ENCODE peak calls at places on chromosomes 13 and 19, in nine cellular contexts. One of them, this sample, is unnamed.

GRCh38 chr13:104534847-104535246 is 1468.6 kb upstream of the SLC10A2 start:
- DNase-seq in cardiac fibroblast: no peak
- DNase-seq in AG09319: no peak
- DNase-seq in foreskin fibroblast: no peak
- DNase-seq in neural crest cell: no peak
- DNase-seq in Caco-2: peak; percentile 18
- DNase-seq in AG10803: no peak
- DNase-seq in astrocyte of the cerebellum: no peak
- DNase-seq in PC-3: peak; percentile 18
- DNase-seq in this sample: no peak

GRCh38 chr13:48595330-48596127 is 58.2 kb upstream of the CYSLTR2 start:
- DNase-seq in cardiac fibroblast: peak; percentile 85
- DNase-seq in AG09319: peak; percentile 14
- DNase-seq in foreskin fibroblast: peak; percentile 82
- DNase-seq in neural crest cell: no peak
- DNase-seq in Caco-2: peak; percentile 78
- DNase-seq in AG10803: peak; percentile 47
- DNase-seq in astrocyte of the cerebellum: peak; percentile 61
- DNase-seq in PC-3: peak; percentile 65
- DNase-seq in this sample: no peak

GRCh38 chr19:47102561-47103135 is 10.9 kb downstream of the ZC3H4 start:
- DNase-seq in cardiac fibroblast: no peak
- DNase-seq in AG09319: no peak
- DNase-seq in foreskin fibroblast: peak; percentile 13
- DNase-seq in neural crest cell: no peak
- DNase-seq in Caco-2: no peak
- DNase-seq in AG10803: peak; percentile 57
- DNase-seq in astrocyte of the cerebellum: peak; percentile 63
- DNase-seq in PC-3: no peak
- DNase-seq in this sample: no peak

GRCh38 chr13:105759467-105759866 is 776.0 kb downstream of the EFNB2 start:
- DNase-seq in cardiac fibroblast: no peak
- DNase-seq in AG09319: no peak
- DNase-seq in foreskin fibroblast: no peak
- DNase-seq in neural crest cell: no peak
- DNase-seq in Caco-2: no peak
- DNase-seq in AG10803: no peak
- DNase-seq in astrocyte of the cerebellum: no peak
- DNase-seq in PC-3: no peak
- DNase-seq in this sample: no peak

GRCh38 chr13:97122381-97122996 is 99.6 kb upstream of the MBNL2 start:
- DNase-seq in cardiac fibroblast: peak; percentile 83
- DNase-seq in AG09319: no peak
- DNase-seq in foreskin fibroblast: peak; percentile 78
- DNase-seq in neural crest cell: no peak
- DNase-seq in Caco-2: no peak
- DNase-seq in AG10803: peak; percentile 70
- DNase-seq in astrocyte of the cerebellum: peak; percentile 22
- DNase-seq in PC-3: peak; percentile 92
- DNase-seq in this sample: no peak

GRCh38 chr19:27774827-27775226 is 1438.1 kb downstream of the UQCRFS1 start:
- DNase-seq in cardiac fibroblast: peak; percentile 29
- DNase-seq in AG09319: no peak
- DNase-seq in foreskin fibroblast: no peak
- DNase-seq in neural crest cell: no peak
- DNase-seq in Caco-2: peak; percentile 63
- DNase-seq in AG10803: no peak
- DNase-seq in astrocyte of the cerebellum: no peak
- DNase-seq in PC-3: peak; percentile 5
- DNase-seq in this sample: no peak

GRCh38 chr19:47228168-47228936 is 2.6 kb downstream of the BBC3 start:
- DNase-seq in cardiac fibroblast: peak; percentile 33
- DNase-seq in AG09319: no peak
- DNase-seq in foreskin fibroblast: peak; percentile 79
- DNase-seq in neural crest cell: no peak
- DNase-seq in Caco-2: peak; percentile 67
- DNase-seq in AG10803: peak; percentile 48
- DNase-seq in astrocyte of the cerebellum: no peak
- DNase-seq in PC-3: no peak
- DNase-seq in this sample: no peak

GRCh38 chr19:49936549-49936948 is 7.2 kb upstream of the NUP62 start:
- DNase-seq in cardiac fibroblast: no peak
- DNase-seq in AG09319: no peak
- DNase-seq in foreskin fibroblast: no peak
- DNase-seq in neural crest cell: no peak
- DNase-seq in Caco-2: no peak
- DNase-seq in AG10803: no peak
- DNase-seq in astrocyte of the cerebellum: no peak
- DNase-seq in PC-3: no peak
- DNase-seq in this sample: peak; percentile 7

GRCh38 chr19:2198317-2198716 is 34.6 kb downstream of the DOT1L start:
- DNase-seq in cardiac fibroblast: no peak
- DNase-seq in AG09319: no peak
- DNase-seq in foreskin fibroblast: no peak
- DNase-seq in neural crest cell: no peak
- DNase-seq in Caco-2: no peak
- DNase-seq in AG10803: no peak
- DNase-seq in astrocyte of the cerebellum: no peak
- DNase-seq in PC-3: no peak
- DNase-seq in this sample: no peak

GRCh38 chr19:2197270-2197669 is 33.5 kb downstream of the DOT1L start:
- DNase-seq in cardiac fibroblast: no peak
- DNase-seq in AG09319: no peak
- DNase-seq in foreskin fibroblast: no peak
- DNase-seq in neural crest cell: no peak
- DNase-seq in Caco-2: no peak
- DNase-seq in AG10803: no peak
- DNase-seq in astrocyte of the cerebellum: no peak
- DNase-seq in PC-3: no peak
- DNase-seq in this sample: no peak

GRCh38 chr19:2199861-2200623 is 36.1 kb downstream of the PLEKHJ1 start:
- DNase-seq in cardiac fibroblast: no peak
- DNase-seq in AG09319: no peak
- DNase-seq in foreskin fibroblast: no peak
- DNase-seq in neural crest cell: no peak
- DNase-seq in Caco-2: no peak
- DNase-seq in AG10803: no peak
- DNase-seq in astrocyte of the cerebellum: no peak
- DNase-seq in PC-3: no peak
- DNase-seq in this sample: no peak

GRCh38 chr19:2201473-2202148 is 34.5 kb downstream of the PLEKHJ1 start:
- DNase-seq in cardiac fibroblast: no peak
- DNase-seq in AG09319: no peak
- DNase-seq in foreskin fibroblast: no peak
- DNase-seq in neural crest cell: no peak
- DNase-seq in Caco-2: no peak
- DNase-seq in AG10803: no peak
- DNase-seq in astrocyte of the cerebellum: no peak
- DNase-seq in PC-3: no peak
- DNase-seq in this sample: no peak

DNA sequence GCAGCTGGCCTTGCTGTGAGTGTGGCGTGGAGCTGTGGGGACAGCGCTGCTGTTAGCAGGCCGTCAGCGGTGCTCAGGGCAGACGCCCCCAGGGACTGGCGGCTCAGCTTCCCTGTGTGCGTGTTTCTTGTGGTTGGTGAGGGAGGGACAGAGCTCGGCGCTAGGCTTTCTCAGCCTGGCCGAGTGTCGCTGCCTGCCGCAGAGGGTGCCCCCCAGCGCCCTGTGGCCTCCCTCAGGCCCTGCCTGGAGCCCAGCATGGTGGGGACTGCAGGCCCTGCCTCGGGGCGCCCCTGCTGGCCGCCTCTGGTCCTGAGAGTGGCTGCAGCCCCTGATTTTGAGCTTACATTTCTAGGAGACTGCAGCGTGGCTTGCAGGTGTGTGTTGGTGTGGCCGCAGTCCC is 35.5 kb downstream of the DOT1L start:
- DNase-seq in cardiac fibroblast: no peak
- DNase-seq in AG09319: no peak
- DNase-seq in foreskin fibroblast: peak; percentile 16
- DNase-seq in neural crest cell: peak; percentile 13
- DNase-seq in Caco-2: no peak
- DNase-seq in AG10803: no peak
- DNase-seq in astrocyte of the cerebellum: no peak
- DNase-seq in PC-3: no peak
- DNase-seq in this sample: no peak
- TF ChIP-seq CTCF in cardiac fibroblast: peak; percentile 28
- TF ChIP-seq CTCF in AG09319: no peak
- TF ChIP-seq CTCF in foreskin fibroblast: no peak
- TF ChIP-seq CTCF in neural crest cell: peak; percentile 54
- TF ChIP-seq CTCF in Caco-2: no peak
- TF ChIP-seq CTCF in AG10803: no peak
- TF ChIP-seq CTCF in astrocyte of the cerebellum: peak; percentile 49
- TF ChIP-seq CTCF in PC-3: peak; percentile 33
- TF ChIP-seq CTCF in this sample: peak; percentile 66

GRCh38 chr19:1473056-1473400 is 6.0 kb downstream of the C19orf25 start:
- DNase-seq in cardiac fibroblast: no peak
- DNase-seq in AG09319: no peak
- DNase-seq in foreskin fibroblast: no peak
- DNase-seq in neural crest cell: no peak
- DNase-seq in Caco-2: no peak
- DNase-seq in AG10803: no peak
- DNase-seq in astrocyte of the cerebellum: no peak
- DNase-seq in PC-3: no peak
- DNase-seq in this sample: no peak

GRCh38 chr19:1472227-1473055 is 6.6 kb downstream of the C19orf25 start:
- DNase-seq in cardiac fibroblast: no peak
- DNase-seq in AG09319: no peak
- DNase-seq in foreskin fibroblast: no peak
- DNase-seq in neural crest cell: no peak
- DNase-seq in Caco-2: no peak
- DNase-seq in AG10803: no peak
- DNase-seq in astrocyte of the cerebellum: no peak
- DNase-seq in PC-3: no peak
- DNase-seq in this sample: no peak

GRCh38 chr19:1470864-1471513 is 8.0 kb downstream of the C19orf25 start:
- DNase-seq in cardiac fibroblast: no peak
- DNase-seq in AG09319: no peak
- DNase-seq in foreskin fibroblast: peak; percentile 61
- DNase-seq in neural crest cell: no peak
- DNase-seq in Caco-2: peak; percentile 71
- DNase-seq in AG10803: no peak
- DNase-seq in astrocyte of the cerebellum: no peak
- DNase-seq in PC-3: peak; percentile 54
- DNase-seq in this sample: no peak

GRCh38 chr19:1469936-1470863 is 8.8 kb downstream of the C19orf25 start:
- DNase-seq in cardiac fibroblast: no peak
- DNase-seq in AG09319: no peak
- DNase-seq in foreskin fibroblast: peak; percentile 64
- DNase-seq in neural crest cell: no peak
- DNase-seq in Caco-2: peak; percentile 78
- DNase-seq in AG10803: peak; percentile 26
- DNase-seq in astrocyte of the cerebellum: no peak
- DNase-seq in PC-3: peak; percentile 61
- DNase-seq in this sample: no peak

DNA sequence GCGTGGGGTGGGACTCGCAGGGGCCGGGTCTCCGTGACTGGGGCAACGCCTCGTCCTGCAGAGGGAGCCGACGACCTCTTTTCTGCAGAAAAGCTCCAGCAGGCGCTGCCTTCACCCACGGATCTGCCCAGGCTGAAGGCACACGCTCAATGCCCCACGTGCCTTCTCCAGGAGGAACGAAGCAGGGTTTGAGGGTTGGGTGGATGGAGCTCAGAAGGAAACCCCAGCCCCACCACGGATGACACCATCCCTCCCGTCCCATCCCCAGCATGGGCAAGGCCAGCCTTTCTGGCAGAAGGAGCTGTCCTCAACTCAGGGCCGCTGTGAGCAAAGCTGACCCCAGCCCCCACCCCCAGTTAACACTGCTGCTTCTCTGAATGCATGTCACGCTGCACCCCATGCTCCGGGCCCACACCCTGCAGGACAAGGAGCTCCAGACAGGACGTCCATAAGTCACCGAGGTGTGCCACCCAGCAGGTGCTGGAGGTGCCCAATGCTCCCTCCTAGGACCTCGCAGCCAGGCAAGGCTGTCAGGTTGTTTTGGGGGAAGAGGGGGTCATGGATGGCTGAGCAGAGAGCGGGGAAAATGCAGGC is 7.4 kb downstream of the C19orf25 start:
- DNase-seq in cardiac fibroblast: no peak
- DNase-seq in AG09319: no peak
- DNase-seq in foreskin fibroblast: peak; percentile 58
- DNase-seq in neural crest cell: no peak
- DNase-seq in Caco-2: peak; percentile 50
- DNase-seq in AG10803: no peak
- DNase-seq in astrocyte of the cerebellum: no peak
- DNase-seq in PC-3: peak; percentile 31
- DNase-seq in this sample: no peak
- TF ChIP-seq CTCF in cardiac fibroblast: no peak
- TF ChIP-seq CTCF in AG09319: peak; percentile 6
- TF ChIP-seq CTCF in foreskin fibroblast: peak; percentile 8
- TF ChIP-seq CTCF in neural crest cell: peak; percentile 28
- TF ChIP-seq CTCF in Caco-2: peak; percentile 53
- TF ChIP-seq CTCF in AG10803: peak; percentile 25
- TF ChIP-seq CTCF in astrocyte of the cerebellum: peak; percentile 3
- TF ChIP-seq CTCF in PC-3: peak; percentile 41
- TF ChIP-seq CTCF in this sample: peak; percentile 55

GRCh38 chr13:76758257-76758656 is 127.9 kb downstream of the KCTD12 start:
- DNase-seq in cardiac fibroblast: no peak
- DNase-seq in AG09319: no peak
- DNase-seq in foreskin fibroblast: no peak
- DNase-seq in neural crest cell: no peak
- DNase-seq in Caco-2: no peak
- DNase-seq in AG10803: no peak
- DNase-seq in astrocyte of the cerebellum: no peak
- DNase-seq in PC-3: no peak
- DNase-seq in this sample: no peak

GRCh38 chr13:76764429-76764828 is 121.8 kb downstream of the KCTD12 start:
- DNase-seq in cardiac fibroblast: peak; percentile 90
- DNase-seq in AG09319: no peak
- DNase-seq in foreskin fibroblast: peak; percentile 68
- DNase-seq in neural crest cell: no peak
- DNase-seq in Caco-2: no peak
- DNase-seq in AG10803: no peak
- DNase-seq in astrocyte of the cerebellum: no peak
- DNase-seq in PC-3: peak; percentile 36
- DNase-seq in this sample: no peak

GRCh38 chr13:76758738-76759137 is 127.5 kb downstream of the KCTD12 start:
- DNase-seq in cardiac fibroblast: peak; percentile 49
- DNase-seq in AG09319: no peak
- DNase-seq in foreskin fibroblast: peak; percentile 8
- DNase-seq in neural crest cell: no peak
- DNase-seq in Caco-2: no peak
- DNase-seq in AG10803: no peak
- DNase-seq in astrocyte of the cerebellum: no peak
- DNase-seq in PC-3: peak; percentile 25
- DNase-seq in this sample: no peak

GRCh38 chr13:76762731-76763130 is 123.5 kb downstream of the KCTD12 start:
- DNase-seq in cardiac fibroblast: no peak
- DNase-seq in AG09319: no peak
- DNase-seq in foreskin fibroblast: no peak
- DNase-seq in neural crest cell: no peak
- DNase-seq in Caco-2: no peak
- DNase-seq in AG10803: no peak
- DNase-seq in astrocyte of the cerebellum: no peak
- DNase-seq in PC-3: no peak
- DNase-seq in this sample: no peak

DNA sequence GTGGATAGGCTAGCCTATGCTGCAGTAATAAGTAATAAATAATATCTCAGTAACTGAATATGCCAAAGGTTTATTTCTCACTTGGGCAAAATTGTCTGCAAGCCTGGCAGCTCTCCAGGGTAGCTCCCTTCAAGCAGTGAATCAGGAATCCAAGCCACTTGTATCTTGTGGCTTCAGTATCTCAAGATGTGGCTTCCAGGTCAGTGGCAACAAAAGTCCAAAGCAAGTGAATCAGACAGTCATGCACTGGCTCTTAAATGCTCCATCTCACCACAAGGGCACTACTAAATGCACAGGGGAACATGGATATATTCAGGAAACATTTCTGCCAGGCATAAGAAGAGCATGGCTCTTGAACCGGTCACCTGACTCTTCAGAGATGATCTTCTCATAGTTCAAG is 126.3 kb downstream of the KCTD12 start:
- DNase-seq in cardiac fibroblast: no peak
- DNase-seq in AG09319: no peak
- DNase-seq in foreskin fibroblast: no peak
- DNase-seq in neural crest cell: no peak
- DNase-seq in Caco-2: no peak
- DNase-seq in AG10803: no peak
- DNase-seq in astrocyte of the cerebellum: no peak
- DNase-seq in PC-3: no peak
- DNase-seq in this sample: no peak
- TF ChIP-seq CTCF in cardiac fibroblast: no peak
- TF ChIP-seq CTCF in AG09319: no peak
- TF ChIP-seq CTCF in foreskin fibroblast: no peak
- TF ChIP-seq CTCF in neural crest cell: no peak
- TF ChIP-seq CTCF in Caco-2: no peak
- TF ChIP-seq CTCF in AG10803: no peak
- TF ChIP-seq CTCF in astrocyte of the cerebellum: no peak
- TF ChIP-seq CTCF in PC-3: no peak
- TF ChIP-seq CTCF in this sample: no peak

GRCh38 chr19:8615813-8616596 is 5.5 kb upstream of the ADAMTS10 start:
- DNase-seq in cardiac fibroblast: peak; percentile 66
- DNase-seq in AG09319: no peak
- DNase-seq in foreskin fibroblast: peak; percentile 57
- DNase-seq in neural crest cell: peak; percentile 75
- DNase-seq in Caco-2: peak; percentile 53
- DNase-seq in AG10803: peak; percentile 48
- DNase-seq in astrocyte of the cerebellum: no peak
- DNase-seq in PC-3: peak; percentile 84
- DNase-seq in this sample: no peak
- TF ChIP-seq CTCF in cardiac fibroblast: peak; percentile 99
- TF ChIP-seq CTCF in AG09319: peak; percentile 96
- TF ChIP-seq CTCF in foreskin fibroblast: peak; percentile 99
- TF ChIP-seq CTCF in neural crest cell: peak; percentile 92
- TF ChIP-seq CTCF in Caco-2: peak; percentile 87
- TF ChIP-seq CTCF in AG10803: peak; percentile 97
- TF ChIP-seq CTCF in astrocyte of the cerebellum: peak; percentile 98
- TF ChIP-seq CTCF in PC-3: peak; percentile 96
- TF ChIP-seq CTCF in this sample: peak; percentile 94

This sample was measured in chondrocyte.